ENCODE peak calls at places on chromosome 11, in four cellular contexts. W is stimulated activated CD4-positive, alpha-beta T cell treated with anti-CD3 and anti-CD28 coated beads, TNF-alpha, amount 100 ng/mL, for 24 hours; C is T-helper 1 cell; S is iris pigment epithelial cell. D is an unnamed sample.

GRCh38 chr11:72753341-72754148 is 1.3 kb upstream of the ARAP1 start:
- DNase-seq in W (no peak), C (no peak), S (no peak), D (no peak)

GRCh38 chr11:129225190-129225589 is 33.1 kb upstream of the ARHGAP32 start:
- DNase-seq in W (no peak), C (no peak), S (peak), D (peak)

GRCh38 chr11:25039165-25039564 is 542.3 kb downstream of the LUZP2 start:
- DNase-seq in W (no peak), C (no peak), S (no peak), D (no peak)

GRCh38 chr11:130070829-130071205 is 1.1 kb downstream of the APLP2 start:
- DNase-seq in W (no peak), C (no peak), S (peak), D (peak)

GRCh38 chr11:59097113-59097708 is 9.8 kb upstream of the FAM111B start:
- DNase-seq in W (peak), C (peak), S (peak), D (peak)

GRCh38 chr11:118295199-118295598 is 9.3 kb upstream of the CD3E start:
- DNase-seq in W (no peak), C (no peak), S (no peak), D (no peak)

GRCh38 chr11:23288001-23288783 is 427.9 kb upstream of the CCDC179 start:
- DNase-seq in W (no peak), C (no peak), S (peak), D (peak)

GRCh38 chr11:125069796-125070195 is 6.7 kb downstream of the SLC37A2 start:
- DNase-seq in W (no peak), C (no peak), S (no peak), D (no peak)